ENCODE peak calls at places on chromosomes 11 and 22, in seven cellular contexts. R is GM20000, D is transverse colon, Q is NB4, C is GM10248, B is esophagus squamous epithelium, X is GM13977. W is an unnamed sample.

GRCh38 chr11:94519478-94520084 is 7.3 kb downstream of the C11orf97 start:
- DNase-seq in R (peak), D (no peak), Q (peak), C (peak), B (no peak), X (peak), W (no peak)

GRCh38 chr11:75938543-75938942 is 123.5 kb downstream of the UVRAG start:
- DNase-seq in R (no peak), D (no peak), Q (no peak), C (no peak), B (no peak), X (no peak), W (no peak)

GRCh38 chr11:1073261-1073724 is 1.4 kb upstream of the MUC2 start:
- DNase-seq in R (no peak), D (peak), Q (peak), C (no peak), B (no peak), X (no peak), W (no peak)

GRCh38 chr22:38737302-38738060 is 18.3 kb downstream of the SUN2 start:
- DNase-seq in R (no peak), D (no peak), Q (peak), C (no peak), B (no peak), X (no peak), W (no peak)

GRCh38 chr11:109251230-109251629 is 170.8 kb upstream of the C11orf87 start:
- DNase-seq in R (no peak), D (no peak), Q (no peak), C (no peak), B (no peak), X (no peak), W (no peak)

GRCh38 chr11:107653077-107653476 is 58.8 kb downstream of the SLN start:
- DNase-seq in R (no peak), D (no peak), Q (no peak), C (no peak), B (no peak), X (no peak), W (no peak)

GRCh38 chr22:38531251-38531956 is 25.3 kb upstream of the DDX17 start:
- DNase-seq in R (no peak), D (no peak), Q (peak), C (no peak), B (no peak), X (no peak), W (no peak)

GRCh38 chr22:21849489-21849888 is 18.0 kb downstream of the MAPK1 start:
- DNase-seq in R (no peak), D (no peak), Q (no peak), C (no peak), B (no peak), X (no peak), W (no peak)

GRCh38 chr11:60785806-60786361 is 751 bp downstream of the MS4A10 start:
- DNase-seq in R (no peak), D (no peak), Q (no peak), C (no peak), B (no peak), X (no peak), W (no peak)

GRCh38 chr11:113184498-113184897 is 129.9 kb upstream of the TTC12 start:
- DNase-seq in R (no peak), D (no peak), Q (peak), C (no peak), B (no peak), X (no peak), W (no peak)

GRCh38 chr11:122248130-122248529 is 132.1 kb upstream of the BLID start:
- DNase-seq in R (no peak), D (no peak), Q (no peak), C (no peak), B (no peak), X (no peak), W (no peak)

GRCh38 chr11:335779-336665 is 15.4 kb upstream of the IFITM3 start:
- DNase-seq in R (no peak), D (no peak), Q (peak), C (no peak), B (no peak), X (no peak), W (no peak)

GRCh38 chr22:19524170-19525115 is at the start of gene CLDN5:
- DNase-seq in R (peak), D (no peak), Q (no peak), C (peak), B (no peak), X (peak), W (no peak)

GRCh38 chr11:12436266-12436665 is 58.9 kb downstream of the PARVA start:
- DNase-seq in R (no peak), D (no peak), Q (no peak), C (no peak), B (no peak), X (no peak), W (no peak)

GRCh38 chr22:26546282-26546681 is 34.0 kb upstream of the TFIP11 start:
- DNase-seq in R (no peak), D (no peak), Q (no peak), C (no peak), B (no peak), X (no peak), W (no peak)

GRCh38 chr22:46649176-46650077 is 29.2 kb downstream of the GRAMD4 start:
- DNase-seq in R (no peak), D (no peak), Q (no peak), C (no peak), B (no peak), X (no peak), W (no peak)

GRCh38 chr11:66467034-66467659 is 442 bp downstream of the PELI3 start:
- DNase-seq in R (peak), D (peak), Q (peak), C (peak), B (no peak), X (peak), W (peak)

GRCh38 chr11:1624621-1625020 is 2.7 kb upstream of the KRTAP5-4 start:
- DNase-seq in R (no peak), D (no peak), Q (no peak), C (no peak), B (no peak), X (no peak), W (no peak)

GRCh38 chr11:122509091-122509490 is 146.4 kb upstream of the UBASH3B start:
- DNase-seq in R (no peak), D (no peak), Q (no peak), C (no peak), B (no peak), X (no peak), W (no peak)

GRCh38 chr11:72718101-72718501 is 34.1 kb downstream of the ARAP1 start:
- DNase-seq in R (no peak), D (no peak), Q (no peak), C (no peak), B (no peak), X (no peak), W (no peak)

GRCh38 chr11:64759131-64759721 is 548 bp downstream of the PYGM start:
- DNase-seq in R (no peak), D (no peak), Q (no peak), C (peak), B (no peak), X (peak), W (no peak)

GRCh38 chr22:30763815-30764686 is 69.4 kb downstream of the OSBP2 start:
- DNase-seq in R (peak), D (peak), Q (peak), C (peak), B (no peak), X (peak), W (peak)

GRCh38 chr11:35629914-35630313 is 11.7 kb downstream of the FJX1 start:
- DNase-seq in R (no peak), D (no peak), Q (no peak), C (no peak), B (no peak), X (no peak), W (no peak)

GRCh38 chr22:48921411-48921903 is 906.2 kb downstream of the BRD1 start:
- DNase-seq in R (no peak), D (no peak), Q (no peak), C (no peak), B (no peak), X (no peak), W (no peak)

GRCh38 chr22:48710410-48710809 is 1117.3 kb downstream of the BRD1 start:
- DNase-seq in R (no peak), D (no peak), Q (no peak), C (no peak), B (no peak), X (no peak), W (no peak)

GRCh38 chr11:2689551-2690260 is 10.1 kb downstream of the KCNQ1OT1 start:
- DNase-seq in R (no peak), D (no peak), Q (no peak), C (no peak), B (no peak), X (no peak), W (no peak)

GRCh38 chr11:48384670-48385069 is 18.4 kb upstream of the OR4C5 start:
- DNase-seq in R (no peak), D (no peak), Q (peak), C (no peak), B (no peak), X (no peak), W (no peak)

GRCh38 chr22:34160117-34160758 is 240.0 kb upstream of the LARGE1 start:
- DNase-seq in R (no peak), D (no peak), Q (no peak), C (no peak), B (no peak), X (no peak), W (no peak)

GRCh38 chr11:92765965-92766371 is 203.5 kb upstream of the MTNR1B start:
- DNase-seq in R (no peak), D (no peak), Q (peak), C (no peak), B (no peak), X (no peak), W (no peak)

GRCh38 chr22:17733484-17733883 is 40.8 kb downstream of the BID start:
- DNase-seq in R (no peak), D (no peak), Q (no peak), C (no peak), B (no peak), X (no peak), W (no peak)

GRCh38 chr22:49305215-49305965 is 522.3 kb downstream of the BRD1 start:
- DNase-seq in R (peak), D (peak), Q (peak), C (no peak), B (no peak), X (no peak), W (peak)

GRCh38 chr11:74019860-74020259 is 11.0 kb upstream of the UCP3 start:
- DNase-seq in R (no peak), D (no peak), Q (peak), C (no peak), B (no peak), X (no peak), W (no peak)

GRCh38 chr11:34356576-34356917 is 1.3 kb downstream of the ABTB2 start:
- DNase-seq in R (no peak), D (no peak), Q (peak), C (no peak), B (no peak), X (peak), W (peak)

GRCh38 chr22:19806213-19807160 is 45.9 kb downstream of the TBX1 start:
- DNase-seq in R (no peak), D (peak), Q (no peak), C (no peak), B (peak), X (no peak), W (no peak)

GRCh38 chr11:100574894-100575769 is 112.0 kb upstream of the ARHGAP42 start:
- DNase-seq in R (no peak), D (no peak), Q (peak), C (no peak), B (no peak), X (no peak), W (no peak)

GRCh38 chr11:134288486-134288885 is 12.3 kb downstream of the GLB1L3 start:
- DNase-seq in R (no peak), D (no peak), Q (no peak), C (no peak), B (no peak), X (no peak), W (no peak)

GRCh38 chr11:128467610-128468041 is 119.7 kb downstream of the ETS1 start:
- DNase-seq in R (no peak), D (no peak), Q (no peak), C (no peak), B (no peak), X (no peak), W (no peak)

GRCh38 chr11:2526808-2527381 is 82.1 kb downstream of the KCNQ1 start:
- DNase-seq in R (peak), D (peak), Q (peak), C (peak), B (no peak), X (peak), W (no peak)

GRCh38 chr11:76824083-76824939 is 36.4 kb upstream of the ACER3 start:
- DNase-seq in R (no peak), D (no peak), Q (no peak), C (no peak), B (no peak), X (no peak), W (no peak)

GRCh38 chr11:63019506-63019905 is 3.9 kb upstream of the SLC22A8 start:
- DNase-seq in R (no peak), D (no peak), Q (no peak), C (no peak), B (no peak), X (no peak), W (no peak)

GRCh38 chr11:63015521-63016215 is at the start of gene SLC22A8:
- DNase-seq in R (no peak), D (no peak), Q (no peak), C (no peak), B (no peak), X (no peak), W (no peak)

GRCh38 chr11:63020671-63021255 is 5.1 kb upstream of the SLC22A8 start:
- DNase-seq in R (no peak), D (no peak), Q (peak), C (no peak), B (no peak), X (no peak), W (no peak)

GRCh38 chr11:63014408-63015055 is 1.1 kb downstream of the SLC22A8 start:
- DNase-seq in R (no peak), D (no peak), Q (no peak), C (no peak), B (no peak), X (no peak), W (no peak)

GRCh38 chr11:63017306-63017974 is 1.8 kb upstream of the SLC22A8 start:
- DNase-seq in R (no peak), D (no peak), Q (no peak), C (no peak), B (no peak), X (no peak), W (no peak)
- TF ChIP-seq CTCF in R (no peak), D (no peak), Q (no peak), C (no peak), B (no peak), X (no peak), W (no peak)

GRCh38 chr11:117239295-117239694 is 6.8 kb downstream of the RNF214 start:
- DNase-seq in R (no peak), D (no peak), Q (peak), C (no peak), B (no peak), X (no peak), W (no peak)
- TF ChIP-seq CTCF in R (no peak), D (no peak), Q (no peak), C (no peak), B (no peak), X (no peak), W (no peak)

GRCh38 chr11:68402355-68403031 is 58.1 kb upstream of the PPP6R3 start:
- DNase-seq in R (no peak), D (no peak), Q (no peak), C (no peak), B (no peak), X (no peak), W (no peak)
- TF ChIP-seq CTCF in R (no peak), D (no peak), Q (peak), C (peak), B (no peak), X (peak), W (no peak)

DNA sequence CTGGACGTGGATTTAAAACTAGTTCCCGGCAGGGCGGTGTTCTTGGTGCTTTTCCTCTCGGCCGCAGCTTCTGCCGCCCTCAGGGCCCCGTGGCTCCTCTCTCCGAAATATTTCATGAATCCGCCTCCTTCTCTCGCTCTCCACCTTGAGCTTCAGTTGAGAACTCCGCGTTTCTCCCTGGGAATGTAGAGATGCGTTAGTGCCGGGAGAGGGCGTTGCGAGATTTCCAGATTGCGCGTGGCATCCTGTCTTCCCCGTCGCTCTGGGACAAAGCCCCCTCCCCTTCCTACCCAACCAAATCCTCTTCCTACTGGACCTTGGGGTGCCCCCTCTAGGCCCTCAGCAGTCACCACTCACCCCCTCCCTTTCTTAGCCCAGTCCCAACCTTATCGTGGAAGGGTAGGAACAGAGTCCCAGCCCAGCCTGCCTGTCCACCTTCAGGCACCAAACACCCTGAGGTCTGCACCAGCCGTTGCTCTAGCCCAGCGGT is 15.5 kb upstream of the RAC2 start:
- DNase-seq in R (no peak), D (no peak), Q (no peak), C (no peak), B (no peak), X (no peak), W (no peak)
- TF ChIP-seq CTCF in R (peak), D (peak), Q (peak), C (peak), B (peak), X (peak), W (peak)

GRCh38 chr11:68044145-68044813 is 5.5 kb downstream of the TCIRG1 start:
- DNase-seq in R (peak), D (no peak), Q (no peak), C (no peak), B (no peak), X (no peak), W (no peak)
- TF ChIP-seq CTCF in R (no peak), D (no peak), Q (no peak), C (no peak), B (no peak), X (no peak), W (no peak)

DNA sequence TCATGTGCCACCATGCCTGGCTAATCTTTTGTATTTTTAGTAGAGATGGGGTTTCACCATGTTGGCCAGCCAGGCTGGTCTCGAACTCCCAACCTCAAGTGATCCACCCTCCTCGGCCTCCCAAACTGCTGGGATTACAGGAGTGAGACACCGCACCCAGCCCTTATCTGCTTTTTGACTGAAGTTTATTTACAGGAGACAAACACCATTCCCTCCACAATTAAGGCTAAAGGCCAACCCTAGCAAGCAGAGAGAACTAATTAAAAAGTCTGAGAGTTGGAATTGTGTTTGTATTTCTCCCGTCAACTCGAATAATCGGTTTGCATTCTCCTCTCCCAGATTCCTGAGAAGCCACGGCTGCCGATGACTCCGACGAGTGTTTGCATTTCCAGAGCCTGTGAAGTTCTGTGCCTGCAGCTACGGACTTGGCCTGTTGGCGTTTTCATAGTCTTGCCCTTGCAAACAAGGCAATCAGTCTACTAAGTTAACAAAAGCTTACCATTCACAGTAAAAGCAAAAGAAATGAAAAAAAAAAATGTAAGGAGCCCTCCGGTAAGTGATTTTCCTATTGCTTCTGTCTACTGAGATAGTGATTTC is 73.3 kb upstream of the NUP50 start:
- DNase-seq in R (no peak), D (peak), Q (no peak), C (no peak), B (no peak), X (no peak), W (peak)
- TF ChIP-seq CTCF in R (no peak), D (no peak), Q (no peak), C (no peak), B (no peak), X (no peak), W (peak)

GRCh38 chr11:47186937-47187681 is 875 bp upstream of the PACSIN3 start:
- DNase-seq in R (peak), D (peak), Q (peak), C (peak), B (no peak), X (peak), W (peak)
- TF ChIP-seq CTCF in R (no peak), D (no peak), Q (no peak), C (no peak), B (no peak), X (no peak), W (peak)

GRCh38 chr11:8056810-8057463 is 24.1 kb upstream of the TUB start:
- DNase-seq in R (no peak), D (peak), Q (peak), C (no peak), B (no peak), X (no peak), W (no peak)

GRCh38 chr11:8055836-8056526 is 25.0 kb upstream of the TUB start:
- DNase-seq in R (no peak), D (no peak), Q (no peak), C (no peak), B (no peak), X (no peak), W (no peak)

GRCh38 chr11:8058216-8058615 is 22.8 kb upstream of the TUB start:
- DNase-seq in R (no peak), D (no peak), Q (no peak), C (no peak), B (no peak), X (no peak), W (no peak)

GRCh38 chr11:8059030-8059429 is 22.0 kb upstream of the TUB start:
- DNase-seq in R (no peak), D (no peak), Q (no peak), C (no peak), B (no peak), X (no peak), W (no peak)

DNA sequence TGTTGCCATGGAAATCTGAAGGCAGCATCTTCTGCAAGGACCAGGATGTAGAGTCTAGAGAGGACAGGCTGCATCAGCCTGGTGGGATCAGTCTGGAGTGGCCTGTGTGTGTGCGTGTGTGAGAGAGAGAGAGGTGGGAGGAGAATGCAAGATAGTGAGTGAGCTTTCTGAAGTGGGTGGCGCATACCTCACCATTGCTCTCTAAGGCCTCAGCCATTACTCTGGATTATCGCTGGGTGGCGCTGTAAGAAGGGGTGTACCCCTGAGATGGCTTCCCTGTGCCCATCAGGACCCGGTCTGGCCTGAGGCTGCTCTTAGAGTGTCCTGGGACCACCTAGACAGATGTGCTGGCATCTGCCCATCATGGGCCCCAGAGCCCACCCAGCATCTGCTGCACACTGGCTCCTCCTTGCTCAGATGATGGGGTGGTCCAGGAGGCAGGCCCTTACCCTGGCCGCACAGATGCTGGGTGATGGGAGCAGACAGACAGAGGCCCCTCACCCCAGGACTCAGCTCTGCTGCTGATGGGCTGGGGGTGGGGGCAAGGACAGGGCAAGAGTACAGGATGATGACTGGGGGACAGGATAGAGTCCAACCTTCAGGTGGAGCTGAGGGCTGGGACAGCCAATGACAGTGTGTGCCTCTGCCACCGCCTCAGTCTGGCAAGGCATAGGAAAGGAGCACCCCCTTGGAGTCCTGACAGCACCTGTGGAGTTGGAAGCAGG is 25.7 kb upstream of the TUB start:
- DNase-seq in R (no peak), D (no peak), Q (no peak), C (no peak), B (no peak), X (no peak), W (no peak)
- TF ChIP-seq CTCF in R (no peak), D (no peak), Q (no peak), C (no peak), B (no peak), X (peak), W (peak)